ENCODE peak calls at places on chromosomes 4 and X, in six cellular contexts. Y is breast epithelium, K is ovary, S is transverse colon, I is Peyer's patch, P is gastrocnemius medialis. L is an unnamed sample.

GRCh38 chrX:34300871-34301270 is 168.8 kb upstream of the FAM47A start:
- DNase-seq in Y (no peak), K (no peak), S (no peak), I (peak; percentile 45), P (no peak), L (no peak)

GRCh38 chr4:2354127-2354526 is 64.3 kb downstream of the ZFYVE28 start:
- DNase-seq in Y (peak; percentile 44), K (no peak), S (peak; percentile 7), I (peak; percentile 49), P (no peak), L (no peak)

GRCh38 chr4:177907736-177908424 is 465.6 kb upstream of the AGA start:
- DNase-seq in Y (no peak), K (no peak), S (no peak), I (no peak), P (no peak), L (no peak)

GRCh38 chrX:125758819-125759218 is 407.3 kb downstream of the DCAF12L2 start:
- DNase-seq in Y (no peak), K (no peak), S (no peak), I (no peak), P (no peak), L (no peak)

GRCh38 chr4:177489847-177490246 is 47.6 kb upstream of the AGA start:
- DNase-seq in Y (no peak), K (no peak), S (no peak), I (no peak), P (no peak), L (no peak)

GRCh38 chrX:22135171-22135711 is 103.1 kb downstream of the PHEX start:
- DNase-seq in Y (peak; percentile 52), K (no peak), S (no peak), I (no peak), P (no peak), L (no peak)

GRCh38 chr4:11424896-11425295 is 3.8 kb downstream of the HS3ST1 start:
- DNase-seq in Y (no peak), K (no peak), S (no peak), I (no peak), P (no peak), L (no peak)

GRCh38 chrX:154372612-154373022 is 1.8 kb downstream of the FLNA start:
- DNase-seq in Y (no peak), K (no peak), S (no peak), I (no peak), P (no peak), L (no peak)

GRCh38 chr4:145840162-145840768 is 98.4 kb downstream of the ZNF827 start:
- DNase-seq in Y (no peak), K (no peak), S (no peak), I (no peak), P (no peak), L (no peak)

GRCh38 chr4:3801931-3802550 is 35.9 kb downstream of the ADRA2C start:
- DNase-seq in Y (no peak), K (no peak), S (no peak), I (no peak), P (no peak), L (no peak)

GRCh38 chr4:56668267-56668666 is 12.8 kb downstream of the HOPX start:
- DNase-seq in Y (no peak), K (no peak), S (peak; percentile 15), I (no peak), P (no peak), L (no peak)

GRCh38 chrX:40947276-40947675 is 138.0 kb upstream of the USP9X start:
- DNase-seq in Y (no peak), K (no peak), S (no peak), I (no peak), P (no peak), L (no peak)

GRCh38 chr4:145936142-145937020 is 2.2 kb downstream of the ZNF827 start:
- DNase-seq in Y (peak; percentile 76), K (peak; percentile 71), S (peak; percentile 75), I (peak; percentile 82), P (peak; percentile 56), L (peak; percentile 50)

GRCh38 chr4:39698424-39699009 is 581 bp downstream of the UBE2K start:
- DNase-seq in Y (peak; percentile 63), K (peak; percentile 48), S (peak; percentile 59), I (peak; percentile 75), P (peak; percentile 36), L (no peak)

GRCh38 chr4:76518241-76518640 is 83.2 kb downstream of the SHROOM3 start:
- DNase-seq in Y (no peak), K (no peak), S (no peak), I (no peak), P (no peak), L (no peak)

GRCh38 chr4:4780634-4781287 is 78.7 kb upstream of the MSX1 start:
- DNase-seq in Y (no peak), K (no peak), S (no peak), I (no peak), P (no peak), L (no peak)

GRCh38 chr4:3295837-3296624 is 3.2 kb downstream of the RGS12 start:
- DNase-seq in Y (peak; percentile 5), K (no peak), S (no peak), I (peak; percentile 30), P (no peak), L (no peak)

GRCh38 chrX:132807411-132808030 is 150.9 kb downstream of the HS6ST2 start:
- DNase-seq in Y (no peak), K (no peak), S (no peak), I (no peak), P (no peak), L (no peak)

GRCh38 chr4:186297013-186297645 is 31.1 kb downstream of the F11 start:
- DNase-seq in Y (no peak), K (no peak), S (no peak), I (no peak), P (no peak), L (peak; percentile 12)

GRCh38 chr4:17667253-17667652 is 52.8 kb downstream of the MED28 start:
- DNase-seq in Y (no peak), K (no peak), S (no peak), I (no peak), P (no peak), L (no peak)

GRCh38 chr4:44806076-44806475 is 79.7 kb upstream of the GNPDA2 start:
- DNase-seq in Y (no peak), K (no peak), S (no peak), I (no peak), P (no peak), L (no peak)

GRCh38 chr4:118279920-118280432 is 72.8 kb downstream of the PRSS12 start:
- DNase-seq in Y (no peak), K (no peak), S (no peak), I (no peak), P (no peak), L (no peak)

GRCh38 chr4:8557151-8558076 is 22.8 kb upstream of the GPR78 start:
- DNase-seq in Y (no peak), K (no peak), S (no peak), I (no peak), P (no peak), L (no peak)

GRCh38 chr4:147678796-147679549 is 5.0 kb downstream of the PRMT9 start:
- DNase-seq in Y (no peak), K (no peak), S (no peak), I (no peak), P (no peak), L (no peak)

GRCh38 chr4:145719752-145720624 is 40.0 kb downstream of the C4orf51 start:
- DNase-seq in Y (no peak), K (no peak), S (no peak), I (no peak), P (no peak), L (no peak)

GRCh38 chr4:172245493-172245892 is 432.3 kb downstream of the GALNTL6 start:
- DNase-seq in Y (no peak), K (no peak), S (no peak), I (no peak), P (no peak), L (no peak)

GRCh38 chr4:6668391-6668790 is 25.3 kb upstream of the S100P start:
- DNase-seq in Y (no peak), K (no peak), S (no peak), I (no peak), P (no peak), L (no peak)

GRCh38 chrX:136255543-136255942 is 4.3 kb upstream of the MAP7D3 start:
- DNase-seq in Y (no peak), K (no peak), S (no peak), I (no peak), P (peak; percentile 6), L (no peak)

GRCh38 chrX:136250191-136251041 is 784 bp downstream of the MAP7D3 start:
- DNase-seq in Y (no peak), K (no peak), S (no peak), I (no peak), P (no peak), L (peak; percentile 24)

GRCh38 chrX:136246201-136246600 is 5.0 kb downstream of the MAP7D3 start:
- DNase-seq in Y (no peak), K (no peak), S (no peak), I (no peak), P (no peak), L (no peak)

GRCh38 chrX:136251042-136251991 is at the start of gene MAP7D3:
- DNase-seq in Y (peak; percentile 51), K (peak; percentile 52), S (peak; percentile 64), I (peak; percentile 79), P (peak; percentile 34), L (peak; percentile 68)
- TF ChIP-seq POLR2A in Y (no peak), K (no peak), S (no peak), I (peak; percentile 15), P (peak; percentile 40), L (peak; percentile 77)

GRCh38 chrX:101931494-101932248 is at the start of gene ZMAT1:
- DNase-seq in Y (peak; percentile 87), K (peak; percentile 91), S (peak; percentile 92), I (peak; percentile 97), P (peak; percentile 86), L (peak; percentile 62)
- TF ChIP-seq POLR2A in Y (peak; percentile 22), K (peak; percentile 83), S (peak; percentile 89), I (peak; percentile 70), P (peak; percentile 90), L (peak; percentile 89)

GRCh38 chr4:139176299-139177048 is 544 bp downstream of the ELF2 start:
- DNase-seq in Y (peak; percentile 79), K (peak; percentile 76), S (peak; percentile 84), I (peak; percentile 85), P (peak; percentile 80), L (peak; percentile 35)
- TF ChIP-seq POLR2A in Y (no peak), K (peak; percentile 40), S (peak; percentile 75), I (peak; percentile 19), P (peak; percentile 70), L (peak; percentile 21)

DNA sequence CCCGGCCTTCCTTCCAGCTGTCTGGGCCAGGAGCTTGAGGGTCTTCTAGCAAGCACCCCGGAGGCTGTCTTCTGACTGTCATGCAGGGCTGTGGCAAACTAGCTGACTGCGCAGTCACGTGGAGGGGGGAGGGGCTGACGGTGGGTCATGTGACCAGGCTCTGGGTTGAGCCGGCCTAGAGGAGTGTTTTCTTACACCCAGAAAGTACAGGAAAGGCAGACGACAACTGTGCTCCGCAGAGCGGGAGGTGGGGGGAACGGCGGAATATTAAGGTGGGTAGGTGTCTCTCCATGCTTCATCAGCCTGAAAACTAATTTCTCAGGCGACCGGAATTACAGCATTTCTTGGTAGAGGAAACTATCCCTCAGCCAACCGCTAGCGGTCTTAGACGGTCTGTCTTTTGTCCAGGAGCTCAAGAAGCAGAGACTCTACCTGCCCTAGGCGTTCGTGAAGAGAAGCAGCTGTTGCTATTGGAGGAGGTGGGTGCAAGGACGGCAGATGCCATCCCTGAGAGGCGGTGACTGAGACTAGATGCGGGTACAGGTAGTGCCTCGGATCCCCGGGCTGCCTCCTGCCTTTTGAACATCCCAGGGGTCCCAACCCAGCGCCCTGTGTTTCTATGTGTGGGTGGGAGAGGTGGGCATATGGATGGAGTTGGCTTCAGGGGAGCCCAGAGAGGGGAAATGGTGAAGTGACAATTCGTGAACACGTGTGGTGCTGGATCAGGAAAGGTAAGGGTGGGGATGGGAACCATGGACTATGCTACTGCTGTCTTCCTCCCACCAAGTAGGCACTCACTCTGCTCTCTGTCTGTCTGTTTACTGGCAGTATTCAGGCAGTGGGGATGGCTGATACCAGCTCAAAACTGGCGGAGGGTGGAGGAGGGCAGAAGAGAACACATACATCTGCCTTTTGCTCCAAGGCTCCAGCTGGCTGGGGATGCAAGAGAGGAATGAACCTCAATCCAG is 8.8 kb downstream of the GPRASP1 start:
- DNase-seq in Y (peak; percentile 64), K (peak; percentile 80), S (peak; percentile 88), I (peak; percentile 94), P (peak; percentile 80), L (no peak)
- TF ChIP-seq POLR2A in Y (no peak), K (no peak), S (peak; percentile 56), I (no peak), P (peak; percentile 77), L (no peak)